ENCODE peak calls at places on chromosomes 2 and 18, in nine cellular contexts. Q is renal cortical epithelial cell; I is breast epithelium; U is stimulated activated CD4-positive, alpha-beta T cell treated with anti-CD3 and anti-CD28 coated beads, Interleukin-15, amount 100 ng/mL, for 24 hours; K is effector CD8-positive, alpha-beta T cell; T is GM19239; P is hypothalamus; E is activated CD4-positive, alpha-beta T cell treated with anti-CD3 and anti-CD28 coated beads for 24 hours; Y is neural crest cell. C is an unnamed sample.

GRCh38 chr2:6011871-6012380 is 319.7 kb downstream of the SOX11 start:
- DNase-seq in Q (no peak), I (no peak), U (no peak), K (no peak), T (no peak), P (no peak), E (no peak), Y (no peak), C (no peak)

GRCh38 chr2:100831831-100832230 is 11.9 kb downstream of the NPAS2 start:
- DNase-seq in Q (no peak), I (no peak), U (no peak), K (no peak), T (no peak), P (no peak), E (no peak), Y (no peak), C (no peak)

GRCh38 chr2:232389327-232389726 is 10.8 kb downstream of the ALPP start:
- DNase-seq in Q (no peak), I (no peak), U (no peak), K (no peak), T (no peak), P (no peak), E (no peak), Y (no peak), C (no peak)

GRCh38 chr2:96816836-96817702 is 1.0 kb downstream of the CNNM3 start:
- DNase-seq in Q (no peak), I (no peak), U (peak), K (no peak), T (no peak), P (no peak), E (no peak), Y (no peak), C (no peak)

GRCh38 chr2:80326214-80326613 is 21.7 kb upstream of the LRRTM1 start:
- DNase-seq in Q (peak), I (no peak), U (no peak), K (no peak), T (no peak), P (no peak), E (no peak), Y (no peak), C (no peak)

GRCh38 chr18:46627136-46627535 is 29.9 kb downstream of the LOXHD1 start:
- DNase-seq in Q (no peak), I (no peak), U (no peak), K (no peak), T (no peak), P (no peak), E (no peak), Y (no peak), C (no peak)

GRCh38 chr18:58501033-58501432 is 127.9 kb downstream of the ALPK2 start:
- DNase-seq in Q (no peak), I (no peak), U (no peak), K (no peak), T (no peak), P (no peak), E (no peak), Y (no peak), C (no peak)

GRCh38 chr2:10006248-10007147 is 36.9 kb upstream of the KLF11 start:
- DNase-seq in Q (no peak), I (no peak), U (no peak), K (no peak), T (no peak), P (no peak), E (no peak), Y (no peak), C (no peak)

GRCh38 chr2:24026233-24026632 is 16.3 kb downstream of the MFSD2B start:
- DNase-seq in Q (no peak), I (no peak), U (no peak), K (no peak), T (no peak), P (no peak), E (no peak), Y (no peak), C (no peak)

GRCh38 chr2:43133708-43134570 is 92.5 kb downstream of the ZFP36L2 start:
- DNase-seq in Q (no peak), I (no peak), U (peak), K (peak), T (no peak), P (no peak), E (peak), Y (no peak), C (peak)

GRCh38 chr2:160431441-160431840 is 62.2 kb downstream of the RBMS1 start:
- DNase-seq in Q (no peak), I (no peak), U (no peak), K (no peak), T (no peak), P (no peak), E (no peak), Y (no peak), C (no peak)

GRCh38 chr2:28539095-28539494 is 43.2 kb downstream of the PLB1 start:
- DNase-seq in Q (no peak), I (no peak), U (no peak), K (no peak), T (no peak), P (peak), E (no peak), Y (no peak), C (no peak)

GRCh38 chr2:182372661-182373060 is 54.2 kb downstream of the PDE1A start:
- DNase-seq in Q (peak), I (no peak), U (no peak), K (no peak), T (no peak), P (no peak), E (no peak), Y (no peak), C (no peak)

GRCh38 chr18:28541276-28541930 is 364.5 kb upstream of the CDH2 start:
- DNase-seq in Q (no peak), I (no peak), U (no peak), K (no peak), T (no peak), P (no peak), E (no peak), Y (no peak), C (no peak)

GRCh38 chr2:170770008-170770303 is 222 bp upstream of the ERICH2 start:
- DNase-seq in Q (peak), I (no peak), U (no peak), K (no peak), T (no peak), P (no peak), E (no peak), Y (no peak), C (no peak)

GRCh38 chr18:44895176-44895798 is 214.6 kb downstream of the SETBP1 start:
- DNase-seq in Q (peak), I (no peak), U (peak), K (no peak), T (no peak), P (no peak), E (peak), Y (no peak), C (no peak)

GRCh38 chr2:146734042-146734715 is 1110.7 kb upstream of the ACVR2A start:
- DNase-seq in Q (peak), I (no peak), U (no peak), K (no peak), T (no peak), P (no peak), E (no peak), Y (no peak), C (no peak)

GRCh38 chr18:11432360-11432811 is 177.0 kb upstream of the SLC35G4 start:
- DNase-seq in Q (no peak), I (no peak), U (no peak), K (no peak), T (no peak), P (no peak), E (no peak), Y (no peak), C (no peak)

GRCh38 chr2:30422437-30422805 is 24.6 kb upstream of the LCLAT1 start:
- DNase-seq in Q (peak), I (no peak), U (peak), K (peak), T (no peak), P (no peak), E (peak), Y (no peak), C (no peak)

GRCh38 chr2:7692657-7693161 is 775.5 kb downstream of the RNF144A start:
- DNase-seq in Q (peak), I (no peak), U (no peak), K (no peak), T (no peak), P (no peak), E (no peak), Y (no peak), C (no peak)

C was measured in ascending aorta.